ENCODE peak calls at places on chromosomes 4 and X, in six cellular contexts. C is nephron progenitor cell; J is dorsolateral prefrontal cortex; P is Calu3; E is right atrium auricular region; Q is activated CD4-positive, alpha-beta T cell treated with anti-CD3 and anti-CD28 coated beads, Interleukin-2, amount 10 ng/mL, durations not matched to agents 24 days and 14 days. I is an unnamed sample.

GRCh38 chr4:17785858-17786257 is 4.4 kb upstream of the FAM184B start:
- DNase-seq in C (no peak), J (no peak), P (no peak), E (no peak), Q (no peak), I (no peak)

GRCh38 chrX:39950035-39950688 is 147.6 kb downstream of the BCOR start:
- DNase-seq in C (no peak), J (no peak), P (no peak), E (no peak), Q (no peak), I (no peak)

GRCh38 chr4:18813055-18813454 is 791.5 kb upstream of the LCORL start:
- DNase-seq in C (no peak), J (no peak), P (no peak), E (no peak), Q (no peak), I (no peak)

GRCh38 chr4:73421708-73422457 is 14.1 kb upstream of the AFP start:
- DNase-seq in C (no peak), J (no peak), P (no peak), E (no peak), Q (no peak), I (no peak)

GRCh38 chr4:2943364-2944090 is 19.7 kb downstream of the NOP14 start:
- DNase-seq in C (no peak), J (no peak), P (no peak), E (no peak), Q (no peak), I (no peak)

GRCh38 chr4:2256156-2256731 is 5.7 kb downstream of the MXD4 start:
- DNase-seq in C (no peak), J (peak; percentile 43), P (no peak), E (peak; percentile 66), Q (no peak), I (no peak)

GRCh38 chr4:55729306-55730142 is 90.1 kb upstream of the EXOC1L start:
- DNase-seq in C (no peak), J (no peak), P (peak; percentile 12), E (no peak), Q (no peak), I (no peak)

GRCh38 chr4:101774807-101775206 is 15.7 kb upstream of the BANK1 start:
- DNase-seq in C (no peak), J (no peak), P (no peak), E (no peak), Q (no peak), I (peak; percentile 44)

GRCh38 chr4:89995006-89995405 is 100.4 kb downstream of the MMRN1 start:
- DNase-seq in C (no peak), J (no peak), P (no peak), E (no peak), Q (no peak), I (no peak)

GRCh38 chr4:154456240-154456639 is 35.4 kb downstream of the DCHS2 start:
- DNase-seq in C (no peak), J (no peak), P (no peak), E (no peak), Q (no peak), I (no peak)

GRCh38 chr4:70240192-70240591 is 2.2 kb upstream of the CSN3 start:
- DNase-seq in C (no peak), J (no peak), P (no peak), E (no peak), Q (no peak), I (no peak)

GRCh38 chr4:182923376-182923775 is 6.2 kb upstream of the DCTD start:
- DNase-seq in C (no peak), J (no peak), P (no peak), E (no peak), Q (no peak), I (no peak)

GRCh38 chr4:127995776-127996175 is 30.6 kb downstream of the ABHD18 start:
- DNase-seq in C (no peak), J (no peak), P (no peak), E (no peak), Q (no peak), I (no peak)

GRCh38 chr4:158176108-158176507 is 3.3 kb upstream of the GASK1B start:
- DNase-seq in C (no peak), J (no peak), P (peak; percentile 40), E (no peak), Q (no peak), I (no peak)

GRCh38 chr4:156615066-156615514 is 356.5 kb downstream of the PDGFC start:
- DNase-seq in C (no peak), J (no peak), P (no peak), E (no peak), Q (no peak), I (no peak)

I was measured in stromal cell of bone marrow.